ENCODE peak calls at places on chromosomes 2 and 18, in seven cellular contexts. X is prostate gland, W is breast epithelium, Q is spleen, N is stomach, L is SK-N-SH, U is HL-60. D is an unnamed sample.

GRCh38 chr2:24613154-24613814 is 122.2 kb downstream of the NCOA1 start:
- DNase-seq in X (no peak), W (no peak), Q (no peak), N (no peak), L (no peak), U (peak; percentile 48), D (peak; percentile 5)

GRCh38 chr2:47190188-47190818 is 35.2 kb upstream of the STPG4 start:
- DNase-seq in X (no peak), W (no peak), Q (no peak), N (no peak), L (no peak), U (no peak), D (no peak)

GRCh38 chr2:26666671-26667070 is 25.5 kb upstream of the CIB4 start:
- DNase-seq in X (no peak), W (no peak), Q (no peak), N (no peak), L (no peak), U (no peak), D (no peak)

GRCh38 chr2:193502363-193503035 is 1307.8 kb upstream of the TMEFF2 start:
- DNase-seq in X (no peak), W (no peak), Q (peak; percentile 66), N (no peak), L (no peak), U (no peak), D (no peak)

GRCh38 chr2:165876712-165877111 is 76.9 kb downstream of the TTC21B start:
- DNase-seq in X (no peak), W (no peak), Q (no peak), N (no peak), L (no peak), U (no peak), D (no peak)

GRCh38 chr2:8314063-8314462 is 367.8 kb upstream of the ID2 start:
- DNase-seq in X (no peak), W (no peak), Q (no peak), N (no peak), L (no peak), U (peak; percentile 79), D (no peak)

GRCh38 chr2:42089340-42089925 is 41.6 kb downstream of the PKDCC start:
- DNase-seq in X (no peak), W (no peak), Q (peak; percentile 90), N (peak; percentile 60), L (peak; percentile 64), U (peak; percentile 50), D (peak; percentile 60)

GRCh38 chr2:150762571-150762970 is 275.1 kb upstream of the RND3 start:
- DNase-seq in X (no peak), W (no peak), Q (no peak), N (no peak), L (no peak), U (no peak), D (no peak)

GRCh38 chr18:10454800-10455550 is 540 bp downstream of the APCDD1 start:
- DNase-seq in X (peak; percentile 30), W (peak; percentile 40), Q (no peak), N (peak; percentile 44), L (no peak), U (no peak), D (no peak)

GRCh38 chr2:7620255-7620654 is 703.0 kb downstream of the RNF144A start:
- DNase-seq in X (no peak), W (no peak), Q (no peak), N (no peak), L (no peak), U (no peak), D (no peak)

GRCh38 chr2:190765386-190766173 is 115.0 kb upstream of the GLS start:
- DNase-seq in X (no peak), W (no peak), Q (no peak), N (no peak), L (peak; percentile 39), U (no peak), D (no peak)

GRCh38 chr2:49224426-49225010 is 70.2 kb upstream of the FSHR start:
- DNase-seq in X (peak; percentile 5), W (peak; percentile 17), Q (no peak), N (peak; percentile 57), L (peak; percentile 15), U (no peak), D (no peak)

GRCh38 chr2:82481207-82481606 is 1977.9 kb downstream of the SUCLG1 start:
- DNase-seq in X (no peak), W (no peak), Q (no peak), N (no peak), L (no peak), U (no peak), D (no peak)

GRCh38 chr18:57813245-57813644 is 10.1 kb upstream of the ATP8B1 start:
- DNase-seq in X (no peak), W (no peak), Q (no peak), N (no peak), L (no peak), U (no peak), D (no peak)

GRCh38 chr2:240812721-240813120 is 7.3 kb downstream of the KIF1A start:
- DNase-seq in X (no peak), W (no peak), Q (peak; percentile 51), N (peak; percentile 23), L (no peak), U (no peak), D (no peak)

GRCh38 chr2:174051741-174052638 is 86.8 kb upstream of the SP3 start:
- DNase-seq in X (no peak), W (no peak), Q (no peak), N (peak; percentile 57), L (peak; percentile 74), U (no peak), D (no peak)

DNA sequence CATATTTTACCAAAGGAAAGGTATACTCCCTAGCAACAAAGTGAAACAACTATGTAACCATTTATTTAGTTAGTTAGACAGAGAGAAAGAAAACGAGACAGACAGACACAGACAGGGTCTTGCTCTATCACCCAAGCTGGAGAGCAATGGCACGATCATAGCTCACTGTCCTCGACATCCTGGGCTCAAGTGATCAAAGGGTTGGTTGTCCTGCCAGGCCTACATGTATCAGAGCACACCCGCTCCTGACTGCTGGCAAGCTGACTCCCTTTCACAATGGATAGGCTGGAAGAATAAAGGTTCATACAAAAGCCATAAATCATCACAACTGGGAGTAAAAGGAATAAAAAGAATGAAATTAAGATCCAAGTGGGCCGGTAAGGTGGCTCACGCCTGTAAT is 53.5 kb downstream of the ATL2 start:
- DNase-seq in X (no peak), W (no peak), Q (no peak), N (no peak), L (no peak), U (no peak), D (no peak)
- TF ChIP-seq POLR2AphosphoS5 in X (no peak), W (no peak), Q (no peak), N (no peak), L (no peak), U (no peak), D (no peak)

GRCh38 chr18:28086530-28087172 is 90.3 kb downstream of the CDH2 start:
- DNase-seq in X (no peak), W (no peak), Q (no peak), N (no peak), L (no peak), U (no peak), D (no peak)

GRCh38 chr18:28087173-28087563 is 89.8 kb downstream of the CDH2 start:
- DNase-seq in X (peak; percentile 39), W (no peak), Q (no peak), N (peak; percentile 67), L (peak; percentile 11), U (no peak), D (no peak)

GRCh38 chr18:28091197-28091596 is 85.7 kb downstream of the CDH2 start:
- DNase-seq in X (no peak), W (no peak), Q (no peak), N (no peak), L (no peak), U (no peak), D (no peak)

DNA sequence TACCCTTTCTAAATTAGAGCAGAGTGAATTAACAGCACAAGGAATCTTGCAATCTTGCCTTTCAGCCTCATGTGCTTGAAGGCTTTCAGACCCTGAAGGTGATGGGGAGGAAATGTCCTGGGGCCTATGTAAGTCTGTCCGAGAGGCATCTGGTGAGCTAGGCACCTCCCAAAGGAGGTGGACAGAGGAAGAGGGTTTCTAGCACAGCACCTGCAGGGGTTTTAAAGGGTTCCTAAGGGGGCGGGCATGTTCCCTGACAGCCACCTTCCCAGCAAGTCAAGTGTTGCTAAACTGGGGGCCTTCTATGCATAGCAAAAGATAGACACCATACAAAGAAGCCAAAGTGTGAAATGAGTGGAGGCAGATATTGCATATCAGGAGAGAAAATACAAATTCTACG is 88.5 kb downstream of the CDH2 start:
- DNase-seq in X (no peak), W (no peak), Q (no peak), N (no peak), L (no peak), U (no peak), D (no peak)
- TF ChIP-seq POLR2AphosphoS5 in X (no peak), W (no peak), Q (no peak), N (no peak), L (no peak), U (no peak), D (no peak)

DNA sequence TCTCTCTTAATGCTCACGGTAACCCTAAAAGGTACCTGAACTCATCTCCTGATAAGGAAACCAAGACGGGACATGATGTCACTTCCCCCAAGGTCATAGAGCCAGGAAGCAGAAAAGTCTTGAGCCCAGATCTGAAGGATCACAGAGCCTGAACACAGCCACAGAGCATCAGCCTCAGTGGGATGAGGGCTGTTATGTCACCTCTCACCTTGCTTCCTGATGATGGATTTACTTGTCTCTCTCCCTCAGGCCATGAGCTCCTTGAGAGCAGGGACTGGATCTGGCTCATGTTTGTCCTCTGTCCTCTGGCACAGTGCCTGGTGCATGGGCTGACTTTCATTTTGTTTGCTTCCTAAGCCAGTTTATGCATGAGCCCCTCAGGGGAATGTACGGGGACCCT is 54.2 kb downstream of the SERTAD2 start:
- DNase-seq in X (peak; percentile 28), W (no peak), Q (no peak), N (peak; percentile 65), L (no peak), U (no peak), D (no peak)
- TF ChIP-seq POLR2AphosphoS5 in X (no peak), W (no peak), Q (no peak), N (no peak), L (no peak), U (no peak), D (no peak)

GRCh38 chr2:20378891-20379519 is 28.4 kb upstream of the PUM2 start:
- DNase-seq in X (peak; percentile 62), W (peak; percentile 81), Q (peak; percentile 85), N (peak; percentile 79), L (peak; percentile 93), U (no peak), D (no peak)

GRCh38 chr2:20378341-20378740 is 27.7 kb upstream of the PUM2 start:
- DNase-seq in X (no peak), W (no peak), Q (no peak), N (no peak), L (no peak), U (no peak), D (no peak)

GRCh38 chr2:20384949-20385348 is 34.3 kb upstream of the PUM2 start:
- DNase-seq in X (no peak), W (no peak), Q (no peak), N (no peak), L (no peak), U (no peak), D (no peak)

GRCh38 chr2:20382965-20383800 is 32.5 kb upstream of the PUM2 start:
- DNase-seq in X (no peak), W (no peak), Q (no peak), N (no peak), L (no peak), U (no peak), D (no peak)

DNA sequence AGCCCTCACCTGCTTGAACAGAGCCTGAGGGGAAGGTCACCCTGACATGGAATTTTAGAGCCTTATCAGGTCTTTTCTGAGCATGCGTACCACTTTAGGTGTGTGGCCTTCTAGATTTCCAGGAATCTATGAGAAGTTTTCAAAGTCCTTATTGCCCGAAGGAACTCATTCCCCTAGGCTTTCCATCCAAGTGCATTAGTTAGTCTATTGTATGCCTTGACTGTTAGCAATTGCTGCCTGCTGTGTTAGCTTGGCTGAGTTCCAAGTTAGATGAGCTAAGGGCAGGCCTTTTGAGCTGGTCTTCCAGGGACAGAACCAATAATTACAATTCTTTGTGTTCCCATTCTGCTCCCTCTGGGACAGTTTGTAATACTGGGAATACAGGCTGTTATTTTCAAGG is 30.8 kb upstream of the PUM2 start:
- DNase-seq in X (no peak), W (no peak), Q (no peak), N (peak; percentile 28), L (peak; percentile 64), U (no peak), D (no peak)
- TF ChIP-seq POLR2AphosphoS5 in X (peak; percentile 38), W (no peak), Q (no peak), N (no peak), L (no peak), U (no peak), D (no peak)